ENCODE peak calls at places on chromosomes 5 and 9, in seven cellular contexts. J is neural crest cell, I is SK-N-SH, Z is kidney, H is HEK293T, P is non-pigmented ciliary epithelial cell, U is B cell. R is an unnamed sample.

GRCh38 chr9:34252016-34252415 is 73.2 kb downstream of the UBAP1 start:
- DNase-seq in I (no peak), U (no peak), P (no peak), Z (no peak), H (no peak), J (no peak), R (no peak)

GRCh38 chr5:39362646-39363045 is 1.6 kb downstream of the C9 start:
- DNase-seq in J (no peak), U (no peak), P (no peak), H (no peak), Z (no peak), I (no peak), R (no peak)

GRCh38 chr5:14581333-14581890 is at the start of gene OTULINL:
- DNase-seq in I (peak; percentile 100), P (no peak), H (peak; percentile 98), J (peak; percentile 85), U (peak; percentile 87), Z (peak; percentile 96), R (peak; percentile 91)

GRCh38 chr5:6829150-6829784 is 116.0 kb downstream of the TENT4A start:
- DNase-seq in P (no peak), U (no peak), I (no peak), J (no peak), H (no peak), Z (no peak), R (no peak)

GRCh38 chr5:113027015-113027414 is 50.4 kb downstream of the DCP2 start:
- DNase-seq in Z (no peak), J (no peak), P (no peak), H (no peak), U (no peak), I (no peak), R (no peak)

GRCh38 chr9:128192601-128193371 is 1.4 kb upstream of the CIZ1 start:
- DNase-seq in U (peak; percentile 79), I (peak; percentile 90), P (no peak), H (peak; percentile 88), J (no peak), Z (peak; percentile 96), R (peak; percentile 82)

GRCh38 chr9:116238225-116238624 is 84.6 kb downstream of the PAPPA start:
- DNase-seq in H (no peak), U (no peak), P (peak; percentile 78), Z (no peak), J (no peak), I (no peak), R (no peak)

GRCh38 chr5:69432412-69433206 is 17.7 kb downstream of the MARVELD2 start:
- DNase-seq in H (no peak), U (no peak), P (no peak), I (no peak), Z (no peak), J (no peak), R (no peak)

GRCh38 chr5:150398432-150399157 is 14.1 kb downstream of the CD74 start:
- DNase-seq in U (no peak), J (no peak), Z (peak; percentile 65), I (no peak), H (peak; percentile 32), P (no peak), R (no peak)

R was measured in NCI-H146.